ENCODE peak calls at places on chromosomes 6 and 20, in four cellular contexts. B is HepG2, T is K562, R is GM12878. U is an unnamed sample.

GRCh38 chr6:37334047-37334446 is 19.7 kb upstream of the RNF8 start:
- DNase-seq in R (no peak), T (no peak), B (no peak), U (no peak)

GRCh38 chr6:122730334-122730733 is 49.2 kb upstream of the FABP7 start:
- DNase-seq in R (no peak), B (no peak), T (no peak), U (no peak)

GRCh38 chr6:21593927-21594421 is 423 bp downstream of the SOX4 start:
- DNase-seq in T (no peak), B (peak), R (no peak), U (no peak)

GRCh38 chr6:41442800-41443501 is 103.2 kb upstream of the FOXP4 start:
- DNase-seq in T (peak), B (no peak), R (no peak), U (peak)

GRCh38 chr6:2916354-2916925 is 13.3 kb upstream of the SERPINB9 start:
- DNase-seq in T (no peak), B (no peak), R (no peak), U (no peak)

GRCh38 chr6:41739041-41739440 is 3.6 kb upstream of the TFEB start:
- DNase-seq in B (peak), T (no peak), R (no peak), U (no peak)

GRCh38 chr6:37485259-37485658 is 14.4 kb downstream of the CCDC167 start:
- DNase-seq in T (peak), B (no peak), R (no peak), U (no peak)

GRCh38 chr6:36758516-36759176 is 61.0 kb downstream of the RAB44 start:
- DNase-seq in R (no peak), B (no peak), T (peak), U (no peak)

GRCh38 chr6:72930733-72931132 is 294.6 kb downstream of the KHDC1L start:
- DNase-seq in R (no peak), B (no peak), T (no peak), U (no peak)

GRCh38 chr20:35497780-35498189 is 31.7 kb downstream of the C20orf173 start:
- DNase-seq in R (no peak), B (no peak), T (no peak), U (no peak)

GRCh38 chr6:132003516-132004178 is 52.5 kb upstream of the CCN2 start:
- DNase-seq in T (no peak), R (no peak), B (no peak), U (no peak)

GRCh38 chr20:7908905-7909304 is 31.4 kb downstream of the HAO1 start:
- DNase-seq in T (no peak), B (no peak), R (no peak), U (no peak)

GRCh38 chr20:61499859-61500258 is 247.8 kb downstream of the CDH4 start:
- DNase-seq in B (no peak), R (no peak), T (no peak), U (no peak)

GRCh38 chr6:13201336-13201735 is 127.0 kb downstream of the TBC1D7 start:
- DNase-seq in B (no peak), T (no peak), R (no peak), U (no peak)

GRCh38 chr6:34974249-34974642 is 85.2 kb downstream of the ANKS1A start:
- DNase-seq in R (no peak), B (no peak), T (no peak), U (no peak)

GRCh38 chr6:87705070-87705691 is 3.1 kb upstream of the AKIRIN2 start:
- DNase-seq in T (peak), R (peak), B (peak), U (no peak)

GRCh38 chr20:58850693-58851174 is at the start of gene GNAS-AS1:
- DNase-seq in R (peak), T (peak), B (no peak), U (peak)

GRCh38 chr6:72037006-72037405 is 150.7 kb downstream of the RIMS1 start:
- DNase-seq in R (no peak), B (no peak), T (no peak), U (no peak)

GRCh38 chr6:20605581-20605980 is 71.3 kb downstream of the CDKAL1 start:
- DNase-seq in T (no peak), B (no peak), R (no peak), U (no peak)

GRCh38 chr6:123965894-123966293 is 162.2 kb downstream of the NKAIN2 start:
- DNase-seq in B (peak), R (no peak), T (no peak), U (peak)

GRCh38 chr6:13710552-13711383 is 867 bp downstream of the RANBP9 start:
- DNase-seq in R (no peak), T (peak), B (peak), U (peak)

DNA sequence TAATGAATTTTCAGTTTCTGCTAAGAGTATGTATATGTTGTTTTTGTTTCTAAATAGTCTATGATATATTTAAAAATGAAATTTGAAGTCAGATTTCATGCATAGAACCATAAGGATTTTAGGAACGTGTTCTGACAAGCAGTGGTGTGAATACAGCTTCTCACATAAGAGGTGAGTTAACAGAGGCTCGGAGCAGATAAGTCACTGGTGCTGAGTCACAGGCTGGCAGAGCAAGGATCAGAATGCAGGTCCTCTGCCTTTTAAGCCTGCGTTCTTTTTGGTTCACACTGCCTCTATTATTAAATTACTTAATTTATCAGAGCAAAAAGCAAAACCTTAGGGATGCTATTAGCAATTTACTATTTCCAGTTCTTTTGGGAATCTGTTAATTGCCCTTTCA is 212.5 kb upstream of the AGPAT4 start:
- DNase-seq in R (no peak), B (no peak), T (no peak), U (no peak)
- TF ChIP-seq YY1 in R (no peak), B (no peak), T (no peak), U (no peak)

GRCh38 chr20:62928246-62928939 is 2.1 kb upstream of the DIDO1 start:
- DNase-seq in T (no peak), R (no peak), B (no peak), U (no peak)
- TF ChIP-seq HDAC6 in T (no peak), R (no peak), B (no peak), U (no peak)

DNA sequence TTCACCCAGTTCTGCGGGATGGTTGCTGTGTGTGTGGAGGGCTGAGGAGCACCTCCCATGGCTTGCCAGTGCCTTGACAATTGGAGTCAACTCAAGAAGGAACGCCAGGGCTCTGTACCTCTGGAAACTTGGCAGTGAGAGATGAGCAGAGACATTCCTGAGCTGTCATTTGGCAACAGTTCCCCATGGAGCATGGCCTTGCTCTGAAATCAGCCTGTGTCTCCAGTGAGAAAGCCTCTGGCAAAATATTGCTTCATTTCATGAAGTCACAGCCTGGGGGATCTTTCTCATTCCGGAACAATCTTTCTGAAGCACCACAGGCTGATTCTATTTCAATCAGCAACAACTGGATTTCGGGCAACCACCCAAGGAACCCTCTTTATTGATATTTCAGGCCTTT is 52.2 kb upstream of the FNDC1 start:
- DNase-seq in R (no peak), T (no peak), B (no peak), U (no peak)
- TF ChIP-seq YY1 in R (no peak), T (no peak), B (no peak), U (no peak)

GRCh38 chr6:31903957-31904356 is 2.1 kb upstream of the ZBTB12 start:
- DNase-seq in B (no peak), T (no peak), R (no peak), U (no peak)
- TF ChIP-seq HDAC6 in B (no peak), T (no peak), R (no peak), U (no peak)

DNA sequence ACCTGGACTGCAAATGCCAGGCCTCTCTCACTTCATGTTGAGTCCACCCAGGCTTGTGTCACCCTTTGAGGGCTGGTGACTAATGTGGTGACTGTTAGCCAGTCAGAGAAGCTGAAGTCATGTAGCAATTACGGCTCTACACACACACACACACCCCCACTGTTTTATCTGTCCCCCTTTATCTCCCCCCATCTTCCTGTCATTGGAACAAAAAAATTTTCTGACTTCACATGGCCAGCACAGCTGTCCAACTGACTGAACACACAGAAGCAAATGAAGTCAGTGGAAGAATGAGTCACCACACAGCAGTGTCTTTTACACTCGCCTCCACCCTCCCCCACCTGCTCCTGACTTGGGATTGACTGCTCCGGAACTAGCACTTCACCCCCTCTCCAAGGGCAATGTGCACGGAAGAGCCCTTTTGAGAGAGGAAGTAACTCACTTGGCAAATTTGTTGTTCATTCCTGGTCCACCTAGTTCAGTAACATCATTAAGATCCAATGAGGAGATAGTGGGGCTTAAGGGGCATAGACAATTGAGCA is 198.0 kb downstream of the RNF144B start:
- DNase-seq in B (peak), T (peak), R (no peak), U (no peak)
- TF ChIP-seq YY1 in B (no peak), T (no peak), R (no peak), U (no peak)

GRCh38 chr6:74853991-74854390 is 351.9 kb downstream of the COL12A1 start:
- DNase-seq in B (no peak), R (no peak), T (no peak), U (no peak)
- TF ChIP-seq HDAC6 in B (no peak), R (no peak), T (no peak), U (no peak)